ENCODE peak calls at places on chromosomes 13 and 19, in six cellular contexts. R is IMR-90, T is neuronal stem cell, H is mesendoderm, U is H1, Z is trophoblast cell. Y is an unnamed sample.

GRCh38 chr13:87684850-87685735 is 13.9 kb downstream of the SLITRK5 start:
- DNase-seq in Z (no peak), H (peak; percentile 34), T (no peak), R (no peak), U (no peak), Y (peak; percentile 17)

GRCh38 chr19:7294571-7295212 is 478 bp upstream of the INSR start:
- DNase-seq in R (peak; percentile 16), Z (peak; percentile 71), H (peak; percentile 47), U (no peak), T (peak; percentile 30), Y (peak; percentile 40)

GRCh38 chr13:75359266-75359665 is 122.7 kb downstream of the TBC1D4 start:
- DNase-seq in U (peak; percentile 19), T (no peak), H (peak; percentile 89), Z (peak; percentile 88), R (peak; percentile 94), Y (peak; percentile 84)

GRCh38 chr13:92768592-92768991 is 458.0 kb upstream of the GPC6 start:
- DNase-seq in H (no peak), T (no peak), U (no peak), Z (no peak), R (no peak), Y (no peak)

GRCh38 chr19:37226248-37226647 is 8.2 kb downstream of the ZNF383 start:
- DNase-seq in R (no peak), T (no peak), H (no peak), Z (no peak), U (no peak), Y (no peak)

GRCh38 chr19:55226273-55226672 is 2.3 kb downstream of the TMEM86B start:
- DNase-seq in Z (no peak), R (no peak), U (no peak), T (no peak), H (no peak), Y (no peak)

GRCh38 chr19:40279761-40280607 is 5.2 kb downstream of the AKT2 start:
- DNase-seq in T (no peak), Z (no peak), U (no peak), R (no peak), H (peak; percentile 65), Y (no peak)

GRCh38 chr13:112686987-112687386 is 2.9 kb upstream of the ATP11A start:
- DNase-seq in U (no peak), R (no peak), H (no peak), T (no peak), Z (no peak), Y (no peak)

GRCh38 chr19:36605101-36605838 is at the start of gene ZNF382:
- DNase-seq in H (peak; percentile 57), U (no peak), R (peak; percentile 41), T (peak; percentile 60), Z (peak; percentile 63), Y (peak; percentile 73)

GRCh38 chr13:40060318-40061007 is 405.0 kb downstream of the COG6 start:
- DNase-seq in Z (no peak), U (no peak), H (no peak), T (no peak), R (no peak), Y (no peak)

GRCh38 chr19:2123682-2124387 is 27.1 kb downstream of the IZUMO4 start:
- DNase-seq in U (peak; percentile 25), R (no peak), T (peak; percentile 30), H (peak; percentile 49), Z (peak; percentile 10), Y (peak; percentile 11)

GRCh38 chr19:10517760-10518443 is 655 bp upstream of the S1PR5 start:
- DNase-seq in R (peak; percentile 15), T (no peak), H (peak; percentile 71), U (no peak), Z (peak; percentile 18), Y (peak; percentile 80)

GRCh38 chr13:92513672-92514071 is 712.9 kb upstream of the GPC6 start:
- DNase-seq in Z (no peak), U (no peak), T (no peak), H (no peak), R (peak; percentile 6), Y (no peak)

GRCh38 chr19:40266111-40266510 is 19.0 kb downstream of the AKT2 start:
- DNase-seq in R (no peak), Z (no peak), H (no peak), U (no peak), T (no peak), Y (no peak)

GRCh38 chr19:16441661-16442071 is 30.1 kb downstream of the EPS15L1 start:
- DNase-seq in U (no peak), T (peak; percentile 38), R (no peak), H (peak; percentile 66), Z (peak; percentile 66), Y (peak; percentile 28)

GRCh38 chr19:8145969-8146368 is 3.4 kb downstream of the FBN3 start:
- DNase-seq in Z (peak; percentile 8), T (no peak), U (no peak), H (peak; percentile 40), R (no peak), Y (no peak)

GRCh38 chr13:23656637-23657036 is 86.4 kb downstream of the TNFRSF19 start:
- DNase-seq in R (peak; percentile 98), H (no peak), Z (peak; percentile 18), T (no peak), U (no peak), Y (no peak)

GRCh38 chr19:10219678-10220077 is 11.5 kb downstream of the S1PR2 start:
- DNase-seq in U (peak; percentile 46), T (no peak), R (peak; percentile 89), H (peak; percentile 57), Z (peak; percentile 69), Y (peak; percentile 36)

GRCh38 chr13:113785051-113786010 is 26.3 kb downstream of the TMEM255B start:
- DNase-seq in Z (no peak), U (no peak), R (peak; percentile 74), H (no peak), T (no peak), Y (peak; percentile 58)

GRCh38 chr13:100069278-100069677 is 19.6 kb upstream of the PCCA start:
- DNase-seq in U (no peak), H (no peak), R (peak; percentile 18), Z (peak; percentile 40), T (no peak), Y (no peak)

GRCh38 chr13:102484329-102484728 is 82.5 kb upstream of the FGF14 start:
- DNase-seq in Z (peak; percentile 18), T (no peak), H (peak; percentile 53), U (no peak), R (peak; percentile 4), Y (peak; percentile 1)

GRCh38 chr13:26117620-26118019 is 65.8 kb upstream of the SHISA2 start:
- DNase-seq in Z (no peak), T (no peak), H (no peak), U (no peak), R (no peak), Y (no peak)

GRCh38 chr13:111359237-111359915 is 38.9 kb downstream of the TEX29 start:
- DNase-seq in U (no peak), R (peak; percentile 27), Z (no peak), T (peak; percentile 11), H (peak; percentile 75), Y (no peak)

GRCh38 chr19:42135836-42136235 is 3.6 kb upstream of the POU2F2 start:
- DNase-seq in T (no peak), U (no peak), R (no peak), Z (no peak), H (no peak), Y (no peak)
- H3K4me3 ChIP-seq in T (no peak overlapping the region), U (no peak overlapping the region), R (no peak overlapping the region), Z (no peak overlapping the region), H (no peak overlapping the region), Y (no peak overlapping the region)

DNA sequence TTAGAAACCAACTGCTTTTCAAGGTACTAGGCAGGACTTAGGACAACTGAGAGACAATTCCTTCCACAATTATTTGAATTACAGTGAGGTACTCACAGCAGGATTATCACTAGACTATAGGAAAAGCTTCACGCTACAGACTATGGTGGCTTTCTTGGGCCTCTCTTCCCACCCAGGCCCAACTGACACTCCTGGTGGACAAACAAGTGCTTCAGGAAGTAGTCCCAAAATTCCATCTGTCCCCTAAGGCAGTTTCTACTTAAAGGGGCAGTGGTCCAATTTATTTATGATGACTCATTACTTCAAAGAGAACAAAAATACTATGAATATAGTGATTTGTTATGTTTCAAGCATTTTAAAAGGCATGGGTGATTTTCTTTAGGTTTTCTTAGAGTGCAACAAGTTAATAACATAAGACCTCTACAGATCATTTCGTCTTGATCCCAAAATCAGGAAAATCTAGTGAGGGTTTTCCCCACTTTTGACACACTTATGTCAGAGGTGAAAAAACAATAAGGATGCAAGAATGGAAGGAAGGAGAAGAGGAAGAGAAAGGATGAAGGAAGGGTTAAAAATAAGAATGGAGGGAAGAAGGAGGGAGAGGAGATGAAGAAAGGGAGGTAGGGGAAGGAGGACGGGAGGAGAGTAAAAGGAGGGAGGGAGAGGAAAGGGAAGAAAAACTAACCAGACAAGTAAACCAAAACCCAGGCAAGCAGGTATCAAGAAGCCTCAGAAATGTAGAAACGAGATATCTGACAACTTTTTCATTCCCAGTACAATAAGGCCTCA is 100.7 kb downstream of the SERP2 start:
- DNase-seq in R (peak; percentile 17), T (no peak), Z (peak; percentile 36), H (peak; percentile 76), U (no peak), Y (peak; percentile 13)
- H3K9ac ChIP-seq in R (no peak overlapping the region), T (no peak overlapping the region), Z (no peak overlapping the region), H (peak overlapping the region; percentile 16), U (no peak overlapping the region), Y (peak overlapping the region; percentile 9)

GRCh38 chr19:57280165-57280912 is at the start of gene ZNF460:
- DNase-seq in Z (peak; percentile 99), U (peak; percentile 94), H (peak; percentile 99), R (peak; percentile 97), T (peak; percentile 98), Y (peak; percentile 98)

GRCh38 chr19:57276430-57276829 is 3.9 kb upstream of the ZNF460 start:
- DNase-seq in R (no peak), Z (no peak), T (no peak), U (no peak), H (no peak), Y (no peak)

GRCh38 chr19:57282011-57282636 is 1.8 kb downstream of the ZNF460 start:
- DNase-seq in R (no peak), H (no peak), Z (no peak), U (no peak), T (no peak), Y (no peak)

GRCh38 chr19:57280913-57281425 is 684 bp downstream of the ZNF460 start:
- DNase-seq in T (no peak), U (no peak), R (no peak), H (no peak), Z (no peak), Y (no peak)

DNA sequence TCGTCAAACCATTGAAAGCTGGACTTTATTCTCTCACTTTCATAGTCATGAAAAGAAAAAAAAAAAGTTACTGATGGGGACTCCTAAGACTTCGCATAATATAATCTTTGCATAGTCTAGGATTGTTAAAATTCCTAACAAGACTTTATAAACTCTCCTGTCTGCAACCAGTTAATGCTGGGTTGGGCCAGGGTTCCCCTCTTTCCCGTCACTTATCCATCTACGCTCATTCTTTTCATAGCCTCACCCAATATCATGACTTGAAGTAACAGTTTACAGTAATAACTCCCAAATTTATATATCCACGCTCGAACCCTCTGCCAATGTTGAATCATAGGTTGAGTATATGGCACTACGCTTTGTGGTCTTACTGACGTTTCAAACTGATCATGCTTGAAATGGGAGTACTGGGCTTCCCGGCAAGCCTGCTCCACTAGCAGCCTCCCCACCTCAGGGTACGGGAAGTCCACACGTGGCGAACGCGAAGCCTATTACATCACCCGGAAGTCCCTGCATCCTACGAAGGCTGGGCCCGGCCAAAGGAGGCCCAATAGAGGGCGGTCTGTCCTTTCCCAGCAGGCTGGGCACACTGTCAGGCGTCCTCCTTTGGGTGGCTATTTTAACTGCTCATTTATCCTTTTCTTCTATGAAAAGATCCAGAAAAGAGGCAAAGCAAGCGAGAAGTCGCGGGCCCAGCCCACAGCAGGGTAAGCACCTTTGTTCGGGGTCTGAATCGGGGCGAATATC is 694 bp upstream of the ZNF460 start:
- DNase-seq in Z (peak; percentile 98), H (peak; percentile 98), R (peak; percentile 97), T (peak; percentile 74), U (peak; percentile 81), Y (peak; percentile 98)
- H3K4ac ChIP-seq in Z (peak overlapping the region; percentile 96), H (peak overlapping the region; percentile 92), R (peak overlapping the region; percentile 99), T (no peak overlapping the region), U (peak overlapping the region; percentile 89), Y (peak overlapping the region; percentile 90)

GRCh38 chr19:13101590-13102415 is 855 bp downstream of the LYL1 start:
- DNase-seq in R (no peak), U (no peak), Z (no peak), T (no peak), H (no peak), Y (no peak)
- H3K4me3 ChIP-seq in R (no peak overlapping the region), U (no peak overlapping the region), Z (no peak overlapping the region), T (no peak overlapping the region), H (no peak overlapping the region), Y (peak overlapping the region; percentile 49)